ENCODE peak calls at places on chromosomes 5 and 9, in eight cellular contexts. One of them, this sample, is unnamed.

GRCh38 chr9:3848445-3849114 is 322.8 kb upstream of the RFX3 start:
- DNase-seq in mesothelial cell of epicardium: no peak
- DNase-seq in A549: no peak
- DNase-seq in foreskin fibroblast: peak
- DNase-seq in K562: peak
- DNase-seq in right atrium auricular region: no peak
- DNase-seq in glutamatergic neuron: peak
- DNase-seq in epithelial cell of esophagus: peak
- DNase-seq in this sample: no peak

GRCh38 chr9:34518110-34518616 is 4.6 kb downstream of the ENHO start:
- DNase-seq in mesothelial cell of epicardium: no peak
- DNase-seq in A549: no peak
- DNase-seq in foreskin fibroblast: no peak
- DNase-seq in K562: no peak
- DNase-seq in right atrium auricular region: no peak
- DNase-seq in glutamatergic neuron: no peak
- DNase-seq in epithelial cell of esophagus: no peak
- DNase-seq in this sample: no peak

GRCh38 chr5:172370648-172371248 is 83.6 kb downstream of the SH3PXD2B start:
- DNase-seq in mesothelial cell of epicardium: no peak
- DNase-seq in A549: peak
- DNase-seq in foreskin fibroblast: peak
- DNase-seq in K562: peak
- DNase-seq in right atrium auricular region: no peak
- DNase-seq in glutamatergic neuron: peak
- DNase-seq in epithelial cell of esophagus: peak
- DNase-seq in this sample: peak

GRCh38 chr9:88971131-88971960 is 19.9 kb upstream of the S1PR3 start:
- DNase-seq in mesothelial cell of epicardium: no peak
- DNase-seq in A549: no peak
- DNase-seq in foreskin fibroblast: no peak
- DNase-seq in K562: no peak
- DNase-seq in right atrium auricular region: peak
- DNase-seq in glutamatergic neuron: no peak
- DNase-seq in epithelial cell of esophagus: no peak
- DNase-seq in this sample: no peak

GRCh38 chr9:84754896-84755295 is 85.4 kb downstream of the NTRK2 start:
- DNase-seq in mesothelial cell of epicardium: no peak
- DNase-seq in A549: no peak
- DNase-seq in foreskin fibroblast: no peak
- DNase-seq in K562: no peak
- DNase-seq in right atrium auricular region: no peak
- DNase-seq in glutamatergic neuron: no peak
- DNase-seq in epithelial cell of esophagus: no peak
- DNase-seq in this sample: peak

GRCh38 chr5:116507941-116508655 is 66.5 kb downstream of the SEMA6A start:
- DNase-seq in mesothelial cell of epicardium: no peak
- DNase-seq in A549: no peak
- DNase-seq in foreskin fibroblast: no peak
- DNase-seq in K562: no peak
- DNase-seq in right atrium auricular region: no peak
- DNase-seq in glutamatergic neuron: no peak
- DNase-seq in epithelial cell of esophagus: peak
- DNase-seq in this sample: no peak

GRCh38 chr5:82885657-82886389 is 191.4 kb downstream of the TMEM167A start:
- DNase-seq in mesothelial cell of epicardium: no peak
- DNase-seq in A549: peak
- DNase-seq in foreskin fibroblast: peak
- DNase-seq in K562: no peak
- DNase-seq in right atrium auricular region: no peak
- DNase-seq in glutamatergic neuron: no peak
- DNase-seq in epithelial cell of esophagus: peak
- DNase-seq in this sample: no peak

GRCh38 chr5:56569576-56569975 is 245.8 kb upstream of the MAP3K1 start:
- DNase-seq in mesothelial cell of epicardium: no peak
- DNase-seq in A549: no peak
- DNase-seq in foreskin fibroblast: no peak
- DNase-seq in K562: no peak
- DNase-seq in right atrium auricular region: no peak
- DNase-seq in glutamatergic neuron: no peak
- DNase-seq in epithelial cell of esophagus: peak
- DNase-seq in this sample: peak

GRCh38 chr5:50969207-50970145 is 303.0 kb downstream of the PARP8 start:
- DNase-seq in mesothelial cell of epicardium: no peak
- DNase-seq in A549: no peak
- DNase-seq in foreskin fibroblast: no peak
- DNase-seq in K562: no peak
- DNase-seq in right atrium auricular region: no peak
- DNase-seq in glutamatergic neuron: peak
- DNase-seq in epithelial cell of esophagus: no peak
- DNase-seq in this sample: no peak

GRCh38 chr9:121434946-121435345 is 64.7 kb downstream of the GGTA1 start:
- DNase-seq in mesothelial cell of epicardium: no peak
- DNase-seq in A549: no peak
- DNase-seq in foreskin fibroblast: peak
- DNase-seq in K562: no peak
- DNase-seq in right atrium auricular region: no peak
- DNase-seq in glutamatergic neuron: no peak
- DNase-seq in epithelial cell of esophagus: peak
- DNase-seq in this sample: peak

GRCh38 chr9:18688581-18688980 is 214.6 kb downstream of the ADAMTSL1 start:
- DNase-seq in mesothelial cell of epicardium: no peak
- DNase-seq in A549: no peak
- DNase-seq in foreskin fibroblast: no peak
- DNase-seq in K562: no peak
- DNase-seq in right atrium auricular region: no peak
- DNase-seq in glutamatergic neuron: no peak
- DNase-seq in epithelial cell of esophagus: peak
- DNase-seq in this sample: no peak

GRCh38 chr5:172429201-172429940 is 25.0 kb downstream of the SH3PXD2B start:
- DNase-seq in mesothelial cell of epicardium: no peak
- DNase-seq in A549: no peak
- DNase-seq in foreskin fibroblast: peak
- DNase-seq in K562: no peak
- DNase-seq in right atrium auricular region: peak
- DNase-seq in glutamatergic neuron: no peak
- DNase-seq in epithelial cell of esophagus: peak
- DNase-seq in this sample: peak

GRCh38 chr9:105233836-105234235 is 10.6 kb upstream of the SLC44A1 start:
- DNase-seq in mesothelial cell of epicardium: no peak
- DNase-seq in A549: no peak
- DNase-seq in foreskin fibroblast: no peak
- DNase-seq in K562: no peak
- DNase-seq in right atrium auricular region: no peak
- DNase-seq in glutamatergic neuron: no peak
- DNase-seq in epithelial cell of esophagus: no peak
- DNase-seq in this sample: no peak

GRCh38 chr5:74212336-74212735 is 428.2 kb downstream of the ENC1 start:
- DNase-seq in mesothelial cell of epicardium: no peak
- DNase-seq in A549: no peak
- DNase-seq in foreskin fibroblast: no peak
- DNase-seq in K562: peak
- DNase-seq in right atrium auricular region: no peak
- DNase-seq in glutamatergic neuron: no peak
- DNase-seq in epithelial cell of esophagus: peak
- DNase-seq in this sample: peak
- TF ChIP-seq CTCF in mesothelial cell of epicardium: no peak
- TF ChIP-seq CTCF in A549: peak
- TF ChIP-seq CTCF in foreskin fibroblast: peak
- TF ChIP-seq CTCF in K562: peak
- TF ChIP-seq CTCF in right atrium auricular region: no peak
- TF ChIP-seq CTCF in glutamatergic neuron: peak
- TF ChIP-seq CTCF in epithelial cell of esophagus: no peak
- TF ChIP-seq CTCF in this sample: peak

GRCh38 chr5:121462441-121462840 is 389.2 kb upstream of the FTMT start:
- DNase-seq in mesothelial cell of epicardium: no peak
- DNase-seq in A549: no peak
- DNase-seq in foreskin fibroblast: no peak
- DNase-seq in K562: no peak
- DNase-seq in right atrium auricular region: no peak
- DNase-seq in glutamatergic neuron: no peak
- DNase-seq in epithelial cell of esophagus: no peak
- DNase-seq in this sample: no peak
- TF ChIP-seq CTCF in mesothelial cell of epicardium: no peak
- TF ChIP-seq CTCF in A549: no peak
- TF ChIP-seq CTCF in foreskin fibroblast: no peak
- TF ChIP-seq CTCF in K562: no peak
- TF ChIP-seq CTCF in right atrium auricular region: no peak
- TF ChIP-seq CTCF in glutamatergic neuron: no peak
- TF ChIP-seq CTCF in epithelial cell of esophagus: no peak
- TF ChIP-seq CTCF in this sample: no peak

GRCh38 chr9:81557957-81558791 is 131.2 kb downstream of the TLE1 start:
- DNase-seq in mesothelial cell of epicardium: no peak
- DNase-seq in A549: no peak
- DNase-seq in foreskin fibroblast: peak
- DNase-seq in K562: no peak
- DNase-seq in right atrium auricular region: no peak
- DNase-seq in glutamatergic neuron: no peak
- DNase-seq in epithelial cell of esophagus: peak
- DNase-seq in this sample: peak
- TF ChIP-seq CTCF in mesothelial cell of epicardium: no peak
- TF ChIP-seq CTCF in A549: no peak
- TF ChIP-seq CTCF in foreskin fibroblast: no peak
- TF ChIP-seq CTCF in K562: no peak
- TF ChIP-seq CTCF in right atrium auricular region: no peak
- TF ChIP-seq CTCF in glutamatergic neuron: no peak
- TF ChIP-seq CTCF in epithelial cell of esophagus: no peak
- TF ChIP-seq CTCF in this sample: no peak

GRCh38 chr5:103442756-103443155 is 119.8 kb downstream of the NUDT12 start:
- DNase-seq in mesothelial cell of epicardium: no peak
- DNase-seq in A549: no peak
- DNase-seq in foreskin fibroblast: no peak
- DNase-seq in K562: no peak
- DNase-seq in right atrium auricular region: no peak
- DNase-seq in glutamatergic neuron: no peak
- DNase-seq in epithelial cell of esophagus: no peak
- DNase-seq in this sample: no peak

GRCh38 chr5:103444333-103445038 is 118.1 kb downstream of the NUDT12 start:
- DNase-seq in mesothelial cell of epicardium: no peak
- DNase-seq in A549: no peak
- DNase-seq in foreskin fibroblast: no peak
- DNase-seq in K562: no peak
- DNase-seq in right atrium auricular region: no peak
- DNase-seq in glutamatergic neuron: no peak
- DNase-seq in epithelial cell of esophagus: no peak
- DNase-seq in this sample: peak

GRCh38 chr5:103445426-103446035 is 117.1 kb downstream of the NUDT12 start:
- DNase-seq in mesothelial cell of epicardium: no peak
- DNase-seq in A549: no peak
- DNase-seq in foreskin fibroblast: no peak
- DNase-seq in K562: no peak
- DNase-seq in right atrium auricular region: no peak
- DNase-seq in glutamatergic neuron: no peak
- DNase-seq in epithelial cell of esophagus: no peak
- DNase-seq in this sample: no peak

GRCh38 chr5:103439007-103439406 is 123.6 kb downstream of the NUDT12 start:
- DNase-seq in mesothelial cell of epicardium: no peak
- DNase-seq in A549: no peak
- DNase-seq in foreskin fibroblast: no peak
- DNase-seq in K562: no peak
- DNase-seq in right atrium auricular region: no peak
- DNase-seq in glutamatergic neuron: no peak
- DNase-seq in epithelial cell of esophagus: no peak
- DNase-seq in this sample: no peak

GRCh38 chr5:103441523-103441922 is 121.1 kb downstream of the NUDT12 start:
- DNase-seq in mesothelial cell of epicardium: no peak
- DNase-seq in A549: no peak
- DNase-seq in foreskin fibroblast: no peak
- DNase-seq in K562: no peak
- DNase-seq in right atrium auricular region: no peak
- DNase-seq in glutamatergic neuron: peak
- DNase-seq in epithelial cell of esophagus: no peak
- DNase-seq in this sample: no peak
- TF ChIP-seq CTCF in mesothelial cell of epicardium: no peak
- TF ChIP-seq CTCF in A549: peak
- TF ChIP-seq CTCF in foreskin fibroblast: no peak
- TF ChIP-seq CTCF in K562: peak
- TF ChIP-seq CTCF in right atrium auricular region: no peak
- TF ChIP-seq CTCF in glutamatergic neuron: peak
- TF ChIP-seq CTCF in epithelial cell of esophagus: peak
- TF ChIP-seq CTCF in this sample: peak

GRCh38 chr5:99169309-99169708 is 240.5 kb upstream of the CHD1 start:
- DNase-seq in mesothelial cell of epicardium: no peak
- DNase-seq in A549: no peak
- DNase-seq in foreskin fibroblast: no peak
- DNase-seq in K562: no peak
- DNase-seq in right atrium auricular region: no peak
- DNase-seq in glutamatergic neuron: no peak
- DNase-seq in epithelial cell of esophagus: peak
- DNase-seq in this sample: no peak
- TF ChIP-seq CTCF in mesothelial cell of epicardium: no peak
- TF ChIP-seq CTCF in A549: peak
- TF ChIP-seq CTCF in foreskin fibroblast: no peak
- TF ChIP-seq CTCF in K562: no peak
- TF ChIP-seq CTCF in right atrium auricular region: no peak
- TF ChIP-seq CTCF in glutamatergic neuron: no peak
- TF ChIP-seq CTCF in epithelial cell of esophagus: peak
- TF ChIP-seq CTCF in this sample: peak